ENCODE peak calls at places on chromosomes 5 and 9, in ten cellular contexts. Q, U, X, F, K, C, J, A, T and B are unnamed samples.

GRCh38 chr9:117825609-117826347 is 121.6 kb downstream of the TLR4 start:
- DNase-seq in Q (no peak), U (no peak), X (no peak), F (no peak), K (no peak), C (no peak), J (no peak), A (peak; percentile 18), T (no peak), B (peak; percentile 66)

GRCh38 chr9:124037790-124038189 is 26.2 kb downstream of the LHX2 start:
- DNase-seq in Q (no peak), U (no peak), X (no peak), F (peak; percentile 27), K (no peak), C (no peak), J (no peak), A (no peak), T (no peak), B (no peak)

GRCh38 chr9:23820731-23821399 is 5.2 kb downstream of the ELAVL2 start:
- DNase-seq in Q (no peak), U (no peak), X (peak; percentile 57), F (no peak), K (no peak), C (peak; percentile 68), J (no peak), A (no peak), T (peak; percentile 48), B (peak; percentile 30)

GRCh38 chr5:36724429-36725332 is 118.3 kb downstream of the SLC1A3 start:
- DNase-seq in Q (no peak), U (no peak), X (no peak), F (no peak), K (no peak), C (no peak), J (no peak), A (peak; percentile 41), T (peak; percentile 14), B (peak; percentile 84)

GRCh38 chr5:33608476-33609026 is 167.8 kb downstream of the TARS1 start:
- DNase-seq in Q (no peak), U (peak; percentile 6), X (no peak), F (no peak), K (no peak), C (no peak), J (no peak), A (no peak), T (no peak), B (no peak)

GRCh38 chr5:83036991-83037390 is 40.2 kb downstream of the TMEM167A start:
- DNase-seq in Q (no peak), U (no peak), X (no peak), F (no peak), K (no peak), C (no peak), J (no peak), A (no peak), T (no peak), B (no peak)

GRCh38 chr5:137734962-137735530 is 843 bp downstream of the KLHL3 start:
- DNase-seq in Q (peak; percentile 69), U (no peak), X (peak; percentile 42), F (peak; percentile 68), K (no peak), C (no peak), J (peak; percentile 27), A (no peak), T (peak; percentile 31), B (no peak)

GRCh38 chr5:179311581-179311980 is 33.7 kb downstream of the ADAMTS2 start:
- DNase-seq in Q (no peak), U (no peak), X (no peak), F (peak; percentile 50), K (no peak), C (peak; percentile 17), J (no peak), A (no peak), T (no peak), B (peak; percentile 18)

GRCh38 chr9:107813287-107813686 is 323.7 kb upstream of the KLF4 start:
- DNase-seq in Q (no peak), U (no peak), X (no peak), F (no peak), K (no peak), C (no peak), J (no peak), A (no peak), T (no peak), B (no peak)

GRCh38 chr9:109129470-109130197 is 9.9 kb upstream of the TMEM245 start:
- DNase-seq in Q (no peak), U (no peak), X (no peak), F (no peak), K (no peak), C (no peak), J (no peak), A (no peak), T (no peak), B (no peak)

GRCh38 chr5:138844812-138845513 is 30.2 kb downstream of the LRRTM2 start:
- DNase-seq in Q (no peak), U (peak; percentile 63), X (no peak), F (no peak), K (peak; percentile 46), C (no peak), J (no peak), A (no peak), T (no peak), B (no peak)

GRCh38 chr9:123727332-123727731 is 202.6 kb downstream of the DENND1A start:
- DNase-seq in Q (no peak), U (no peak), X (no peak), F (no peak), K (no peak), C (no peak), J (no peak), A (no peak), T (no peak), B (no peak)

GRCh38 chr5:159992566-159992965 is 16.4 kb upstream of the TTC1 start:
- DNase-seq in Q (no peak), U (no peak), X (no peak), F (no peak), K (no peak), C (no peak), J (no peak), A (no peak), T (no peak), B (no peak)

GRCh38 chr5:149834246-149834855 is 104.2 kb downstream of the PPARGC1B start:
- DNase-seq in Q (peak; percentile 61), U (peak; percentile 69), X (peak; percentile 76), F (no peak), K (peak; percentile 86), C (no peak), J (peak; percentile 55), A (peak; percentile 20), T (peak; percentile 94), B (no peak)

GRCh38 chr5:6567068-6567467 is 65.8 kb downstream of the NSUN2 start:
- DNase-seq in Q (no peak), U (no peak), X (no peak), F (no peak), K (no peak), C (no peak), J (no peak), A (no peak), T (no peak), B (no peak)
- TF ChIP-seq CTCF in Q (no peak), U (no peak), X (no peak), F (no peak), K (no peak), C (no peak), J (no peak), A (no peak), T (no peak), B (no peak)

GRCh38 chr5:181222630-181223040 is 446 bp upstream of the TRIM41 start:
- DNase-seq in Q (no peak), U (peak; percentile 23), X (no peak), F (no peak), K (no peak), C (no peak), J (no peak), A (no peak), T (no peak), B (no peak)

GRCh38 chr5:181221792-181222629 is 1.1 kb upstream of the TRIM41 start:
- DNase-seq in Q (peak; percentile 95), U (peak; percentile 93), X (peak; percentile 98), F (peak; percentile 97), K (peak; percentile 92), C (peak; percentile 97), J (peak; percentile 96), A (peak; percentile 99), T (peak; percentile 98), B (peak; percentile 85)

GRCh38 chr5:181223729-181224389 is 778 bp downstream of the TRIM41 start:
- DNase-seq in Q (peak; percentile 43), U (no peak), X (peak; percentile 81), F (peak; percentile 83), K (no peak), C (no peak), J (no peak), A (peak; percentile 54), T (no peak), B (peak; percentile 63)

GRCh38 chr5:181224390-181225234 is 1.5 kb downstream of the TRIM41 start:
- DNase-seq in Q (no peak), U (no peak), X (no peak), F (no peak), K (no peak), C (peak; percentile 80), J (no peak), A (peak; percentile 30), T (no peak), B (no peak)

GRCh38 chr5:181223041-181223728 is at the start of gene TRIM41:
- DNase-seq in Q (peak; percentile 98), U (peak; percentile 99), X (peak; percentile 97), F (peak; percentile 100), K (peak; percentile 98), C (peak; percentile 98), J (peak; percentile 99), A (peak; percentile 96), T (peak; percentile 97), B (peak; percentile 99)
- TF ChIP-seq CTCF in Q (no peak), U (no peak), X (no peak), F (no peak), K (no peak), C (no peak), J (peak; percentile 10), A (no peak), T (no peak), B (no peak)

DNA sequence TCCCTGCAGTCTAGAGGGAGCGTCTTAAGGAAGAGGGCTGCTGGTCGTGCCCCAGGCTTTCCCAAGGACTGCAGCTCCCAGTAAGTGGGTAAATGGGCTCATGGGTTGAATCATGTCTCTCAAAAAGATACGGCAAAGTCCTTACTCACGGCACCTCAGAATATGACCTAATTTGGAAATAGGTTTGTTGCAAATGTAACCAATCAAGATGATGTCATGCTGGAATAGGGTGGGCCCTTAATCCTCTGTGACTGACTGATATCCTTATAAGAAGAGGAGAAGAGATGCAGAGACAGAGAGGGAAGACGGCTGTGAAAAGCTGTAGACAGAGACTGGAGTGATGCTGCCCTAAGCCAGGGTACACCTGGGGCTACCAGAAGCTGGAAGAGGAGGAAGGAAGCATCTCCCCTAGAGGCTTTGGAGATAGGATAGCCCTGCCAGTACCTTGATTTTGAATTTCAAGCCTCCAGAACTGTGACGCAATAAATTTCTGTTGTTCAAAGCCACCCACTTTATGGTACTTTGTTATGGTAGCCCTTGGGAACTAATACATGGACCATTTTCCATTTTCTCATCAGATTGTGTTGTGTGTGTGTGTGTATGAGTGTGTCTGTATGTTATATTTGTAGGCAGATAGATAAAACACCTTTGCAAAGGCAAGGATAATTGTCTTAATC is 15.0 kb downstream of the GALNT10 start:
- DNase-seq in Q (no peak), U (no peak), X (no peak), F (no peak), K (no peak), C (no peak), J (no peak), A (no peak), T (no peak), B (no peak)
- TF ChIP-seq CTCF in Q (no peak), U (no peak), X (no peak), F (no peak), K (no peak), C (no peak), J (no peak), A (no peak), T (no peak), B (no peak)

GRCh38 chr9:12775963-12776774 is 1.3 kb downstream of the LURAP1L start:
- DNase-seq in Q (peak; percentile 82), U (peak; percentile 88), X (peak; percentile 60), F (peak; percentile 96), K (peak; percentile 76), C (peak; percentile 90), J (peak; percentile 86), A (no peak), T (peak; percentile 74), B (peak; percentile 40)
- TF ChIP-seq CTCF in Q (no peak), U (peak; percentile 51), X (no peak), F (peak; percentile 56), K (peak; percentile 59), C (no peak), J (peak; percentile 56), A (no peak), T (peak; percentile 59), B (no peak)